ENCODE peak calls at places on chromosome X, in seven cellular contexts. I is PC-9, X is fibroblast of lung, F is transverse colon, H is stomach, V is sigmoid colon, N is psoas muscle. A is an unnamed sample. For H3K4me1, the result is how much of the 10 kb centered on the place peaks cover.

GRCh38 chrX:20267924-20268701 is 1.4 kb upstream of the RPS6KA3 start:
- DNase-seq in V (peak), X (peak), I (no peak), H (peak), N (peak), F (peak), A (peak)

GRCh38 chrX:102517331-102517730 is 792 bp upstream of the TMSB15A start:
- DNase-seq in F (no peak), V (no peak), X (peak), I (no peak), H (no peak), N (no peak), A (no peak)

GRCh38 chrX:63434665-63435064 is 83.5 kb upstream of the SPIN4 start:
- DNase-seq in X (peak), I (peak), N (no peak), H (no peak), V (no peak), F (peak), A (no peak)

GRCh38 chrX:77431227-77431626 is 16.0 kb upstream of the FGF16 start:
- DNase-seq in X (peak), V (no peak), F (no peak), I (no peak), H (no peak), N (peak), A (no peak)

GRCh38 chrX:12315526-12315925 is 177.3 kb downstream of the FRMPD4 start:
- DNase-seq in V (no peak), X (no peak), H (no peak), I (no peak), F (no peak), N (no peak), A (no peak)

GRCh38 chrX:1528186-1528883 is 8.7 kb downstream of the P2RY8 start:
- DNase-seq in N (no peak), F (no peak), H (no peak), X (no peak), V (no peak), I (no peak), A (no peak)

GRCh38 chrX:103453655-103454054 is 65.6 kb downstream of the RAB40A start:
- DNase-seq in F (no peak), V (no peak), X (peak), I (peak), N (no peak), H (no peak), A (no peak)

GRCh38 chrX:56499372-56499771 is 64.1 kb upstream of the UBQLN2 start:
- DNase-seq in N (no peak), I (peak), F (no peak), X (no peak), V (no peak), H (no peak), A (no peak)

GRCh38 chrX:10906861-10907260 is 204.3 kb upstream of the HCCS start:
- DNase-seq in H (no peak), F (no peak), N (no peak), I (no peak), V (no peak), X (peak), A (no peak)

GRCh38 chrX:48975041-48975440 is 3.4 kb upstream of the KCND1 start:
- DNase-seq in F (no peak), V (no peak), H (no peak), I (no peak), X (no peak), N (no peak), A (no peak)

GRCh38 chrX:125203379-125203736 is 116.3 kb upstream of the TEX13C start:
- DNase-seq in V (no peak), N (peak), F (no peak), I (peak), H (no peak), X (no peak), A (peak)

GRCh38 chrX:49042581-49043219 is 457 bp downstream of the TFE3 start:
- DNase-seq in F (no peak), I (no peak), N (no peak), V (no peak), X (peak), H (no peak), A (no peak)

GRCh38 chrX:30065226-30065625 is 150.1 kb upstream of the MAGEB2 start:
- DNase-seq in V (no peak), N (no peak), I (no peak), H (no peak), F (no peak), X (peak), A (no peak)

GRCh38 chrX:71532078-71532752 is 689 bp upstream of the OGT start:
- DNase-seq in N (no peak), H (no peak), F (peak), I (peak), X (peak), V (no peak), A (no peak)

GRCh38 chrX:17616936-17617335 is 120.4 kb upstream of the SCML1 start:
- DNase-seq in H (no peak), X (no peak), N (no peak), V (no peak), F (no peak), I (no peak), A (no peak)

GRCh38 chrX:97026406-97026805 is 142.7 kb downstream of the RPA4 start:
- DNase-seq in F (no peak), X (peak), I (no peak), H (no peak), N (no peak), V (no peak), A (no peak)

GRCh38 chrX:16436348-16437188 is 213.4 kb upstream of the S100G start:
- DNase-seq in X (peak), V (peak), F (peak), H (peak), I (peak), N (peak), A (peak)

GRCh38 chrX:69615779-69616519 is at the start of gene EDA:
- DNase-seq in V (peak), N (peak), H (peak), X (peak), I (no peak), F (peak), A (peak)

GRCh38 chrX:43002526-43003203 is 224.7 kb upstream of the PPP1R2C start:
- DNase-seq in V (no peak), H (no peak), X (no peak), N (no peak), F (no peak), I (no peak), A (no peak)

GRCh38 chrX:37347420-37347819 is 1.7 kb upstream of the PRRG1 start:
- DNase-seq in N (no peak), I (no peak), X (peak), H (no peak), V (no peak), F (no peak), A (peak)

DNA sequence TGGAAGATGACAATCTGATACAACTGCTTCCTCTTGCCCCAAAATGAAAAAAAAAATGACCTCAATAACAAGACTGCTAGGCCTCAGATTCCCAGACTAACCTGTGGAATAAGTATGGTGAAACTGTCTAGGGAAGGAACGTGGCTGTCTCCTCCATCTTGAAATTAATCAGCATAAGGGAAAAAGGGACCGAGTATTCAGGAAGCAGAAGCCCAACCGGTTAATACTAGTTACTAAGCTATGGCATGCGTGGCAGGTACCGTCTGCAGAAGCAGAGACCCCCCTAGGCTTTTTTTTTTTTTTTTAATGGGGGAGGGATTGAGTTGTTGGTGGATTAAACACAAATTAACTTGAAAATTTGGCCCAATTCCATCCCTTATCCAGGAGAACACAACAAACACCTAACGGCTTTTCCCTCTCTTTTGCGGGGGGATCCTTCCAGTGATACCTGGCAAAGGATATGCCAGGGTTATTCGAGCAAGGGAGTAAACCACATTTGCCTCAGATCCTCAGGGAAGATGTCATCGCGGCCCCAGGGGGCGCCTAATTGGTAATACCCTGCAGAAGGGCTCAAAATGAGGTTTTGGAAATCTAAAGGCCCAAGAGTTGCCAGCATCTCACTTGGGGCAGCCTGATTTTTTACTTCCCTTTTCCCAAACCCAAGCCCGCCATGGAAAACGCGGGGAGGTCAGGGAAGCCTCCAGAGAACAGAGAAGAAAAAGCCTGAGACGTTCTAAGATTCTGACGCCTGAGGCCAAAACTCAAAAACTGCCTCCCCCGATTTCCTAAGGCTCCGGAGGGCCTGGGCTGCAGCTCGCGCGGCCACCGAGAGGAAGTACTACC is 853 bp downstream of the RLIM start:
- DNase-seq in I (no peak), F (peak), N (no peak), H (peak), X (peak), V (no peak), A (peak)
- TF ChIP-seq CTCF in I (no peak), F (no peak), N (no peak), H (no peak), X (peak), V (no peak), A (no peak)

DNA sequence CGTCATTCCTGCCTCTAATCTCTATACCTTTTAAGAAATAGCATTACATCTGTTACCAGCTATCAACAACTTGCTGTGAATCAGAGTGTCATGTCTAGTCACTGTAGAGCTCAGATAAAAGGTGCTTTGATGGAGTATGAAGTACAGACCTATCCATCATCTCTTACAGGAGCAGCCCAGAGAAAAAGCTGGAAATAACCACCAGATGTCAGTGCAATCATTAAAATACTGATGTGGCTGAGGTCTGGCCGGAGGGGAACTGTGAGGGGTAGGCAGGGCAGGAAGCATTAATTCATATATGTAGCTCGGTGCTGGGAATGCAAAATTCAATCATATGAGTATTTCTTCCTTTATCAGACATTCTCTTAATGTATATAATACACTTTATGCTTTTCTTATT is 100.6 kb downstream of the AKAP4 start:
- DNase-seq in N (no peak), H (no peak), F (no peak), I (no peak), X (no peak), V (no peak), A (no peak)
- H3K4me1 ChIP-seq in N (under half), H (under half), F (under half), I (under half), X (under half), V (under half), A (under half)

DNA sequence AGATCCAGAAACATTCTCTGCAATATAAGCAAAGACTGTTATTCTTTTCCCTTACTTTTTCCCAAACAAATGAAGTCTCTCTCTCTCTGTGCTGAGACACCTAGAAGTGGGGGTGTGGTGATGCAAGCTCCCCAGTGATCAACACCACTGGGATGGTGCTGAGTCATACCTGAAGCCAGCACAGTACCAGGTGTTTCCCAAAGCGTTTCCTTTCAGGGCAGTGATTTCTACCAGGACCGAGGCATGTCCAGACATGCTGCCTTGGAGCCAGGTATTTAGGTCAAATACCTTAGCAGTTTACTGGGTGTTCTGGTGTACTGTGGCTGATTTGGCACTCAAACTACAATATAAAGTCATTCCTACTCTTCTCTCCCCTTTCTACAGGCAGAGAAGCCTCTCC is 726.5 kb downstream of the FAM133A start:
- DNase-seq in V (no peak), I (no peak), N (no peak), F (no peak), H (peak), X (no peak), A (peak)
- H3K27ac ChIP-seq in V (no peak), I (no peak), N (no peak), F (no peak), H (no peak), X (no peak), A (no peak)

DNA sequence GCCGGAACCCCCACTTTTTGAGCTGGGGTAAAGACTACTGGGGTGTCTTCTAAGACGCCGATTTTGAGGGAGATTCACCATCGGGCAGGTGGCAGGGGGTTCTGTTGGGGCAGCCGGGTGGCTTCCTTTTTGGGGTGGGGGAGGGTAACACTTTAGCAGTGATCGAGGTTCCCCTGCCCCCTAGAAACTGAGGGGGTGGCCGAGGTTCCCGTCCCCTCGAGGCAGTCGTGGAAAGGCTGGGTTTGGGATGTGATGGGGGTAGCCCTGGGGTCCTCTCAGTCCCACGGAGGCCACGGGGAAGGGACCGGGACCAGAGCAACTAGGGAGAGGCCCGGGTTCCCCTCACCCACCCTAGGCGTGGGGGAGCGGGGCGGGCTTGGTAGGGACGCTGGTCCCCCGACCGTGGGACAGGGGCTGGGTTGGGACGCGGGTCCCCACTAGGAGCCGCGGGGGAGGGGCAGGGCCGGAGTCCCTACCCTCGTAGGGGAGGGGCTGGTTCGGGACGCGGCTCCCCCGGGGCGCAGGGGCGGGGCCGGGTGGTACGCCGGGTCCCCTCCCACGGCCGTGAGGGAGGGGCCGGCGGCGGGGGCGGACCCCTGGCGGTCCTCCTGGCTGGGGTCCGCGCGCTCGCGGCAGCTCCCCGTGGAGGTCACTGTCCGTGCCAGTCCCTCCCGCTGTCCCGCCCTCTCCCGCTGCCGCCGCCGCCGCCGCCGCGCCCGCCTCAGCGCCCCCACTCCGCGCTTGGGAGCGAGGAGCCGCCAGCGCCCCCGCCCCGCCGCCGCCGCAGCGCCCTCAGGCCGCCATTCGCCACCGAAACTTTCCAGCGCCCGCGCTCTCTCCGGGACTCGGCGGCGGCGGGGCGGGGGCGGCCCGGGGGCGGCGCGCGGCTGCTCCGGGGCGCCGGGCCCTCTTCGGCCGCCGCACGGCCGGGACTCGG is at the start of gene TBL1X:
- DNase-seq in F (peak), N (peak), H (peak), X (peak), I (no peak), V (peak), A (peak)
- TF ChIP-seq CTCF in F (no peak), N (no peak), H (no peak), X (no peak), I (no peak), V (no peak), A (no peak)

DNA sequence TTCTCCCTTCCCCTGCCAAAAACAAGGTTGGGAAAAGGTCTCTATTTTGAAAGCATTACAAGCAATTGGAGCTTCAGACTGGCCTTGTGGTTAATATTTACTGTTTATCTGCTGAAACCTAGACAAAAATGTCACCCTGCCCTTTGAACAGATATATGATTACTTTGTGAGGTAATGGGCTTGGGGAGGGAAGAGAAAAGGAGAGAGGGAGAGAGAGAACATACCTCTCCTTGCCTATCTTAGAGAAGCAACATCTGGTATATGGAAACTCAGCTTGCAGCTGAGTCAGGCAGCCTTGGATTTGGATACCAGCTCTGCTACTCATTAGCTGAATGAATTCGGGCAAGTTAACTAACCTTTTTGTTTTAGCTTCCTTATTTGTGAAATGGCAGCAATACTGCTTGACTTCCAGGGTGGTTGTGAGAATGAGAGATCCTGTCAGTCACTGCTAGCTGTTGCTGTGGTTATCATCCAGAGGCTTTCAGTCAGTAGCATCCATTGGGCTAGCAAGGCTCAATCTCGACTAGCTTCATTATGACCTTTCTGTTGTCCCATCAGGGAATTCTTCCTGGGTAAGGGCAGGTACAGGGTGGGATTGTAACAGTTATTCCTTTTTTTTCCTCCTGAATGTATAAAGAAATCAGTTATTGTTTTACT is 41.1 kb downstream of the ZFX start:
- DNase-seq in F (no peak), I (no peak), H (no peak), N (no peak), V (no peak), X (peak), A (no peak)
- H3K4me1 ChIP-seq in F (under half), I (under half), H (half or more), N (under half), V (under half), X (under half), A (under half)

GRCh38 chrX:110038900-110039299 is 36.0 kb downstream of the TMEM164 start:
- DNase-seq in F (no peak), V (no peak), X (no peak), H (no peak), I (no peak), N (no peak), A (no peak)
- H3K27ac ChIP-seq in F (no peak), V (no peak), X (no peak), H (no peak), I (no peak), N (peak), A (no peak)

DNA sequence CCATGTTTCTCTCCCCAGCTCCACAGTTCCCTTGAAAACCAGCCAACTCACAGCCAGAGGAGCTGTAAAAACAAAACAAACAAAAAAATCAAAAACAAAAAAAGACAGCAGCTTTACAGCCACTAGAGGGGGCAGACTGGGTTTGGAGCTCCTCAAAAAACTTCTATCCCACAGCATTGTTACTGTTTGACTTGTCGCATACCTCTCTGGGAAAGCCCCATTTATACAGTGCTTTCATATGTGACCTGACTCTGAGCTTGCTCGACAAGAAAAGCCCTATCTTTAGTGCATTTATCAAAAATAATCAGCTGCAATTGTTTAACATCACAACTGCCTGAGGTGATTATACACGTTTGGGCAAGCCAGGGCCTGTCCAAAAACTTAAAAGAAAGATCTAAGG is 21.6 kb downstream of the TSPAN6 start:
- DNase-seq in X (peak), N (no peak), F (peak), I (peak), H (no peak), V (no peak), A (peak)
- TF ChIP-seq CTCF in X (peak), N (peak), F (peak), I (peak), H (no peak), V (no peak), A (no peak)